ENCODE peak calls at places on chromosomes 4 and X, in seven cellular contexts. X, V, T, H, M, N and F are unnamed samples.

GRCh38 chr4:20273793-20274192 is 22.1 kb downstream of the SLIT2 start:
- DNase-seq in X (no peak), V (no peak), T (no peak), H (no peak), M (no peak), N (no peak), F (no peak)

GRCh38 chr4:7547368-7548040 is 112.8 kb upstream of the PSAPL1 start:
- DNase-seq in X (no peak), V (peak; percentile 2), T (no peak), H (no peak), M (no peak), N (peak; percentile 92), F (no peak)

GRCh38 chrX:110795645-110796510 is at the start of gene CHRDL1:
- DNase-seq in X (no peak), V (peak; percentile 14), T (no peak), H (no peak), M (peak; percentile 41), N (peak; percentile 84), F (no peak)

GRCh38 chr4:89836031-89836777 is 757 bp downstream of the SNCA start:
- DNase-seq in X (no peak), V (no peak), T (peak; percentile 15), H (no peak), M (no peak), N (no peak), F (peak; percentile 10)

GRCh38 chr4:2366252-2367192 is 51.9 kb downstream of the ZFYVE28 start:
- DNase-seq in X (no peak), V (no peak), T (no peak), H (no peak), M (no peak), N (peak; percentile 83), F (no peak)

GRCh38 chr4:107619065-107619464 is 101.0 kb downstream of the PAPSS1 start:
- DNase-seq in X (peak; percentile 86), V (peak; percentile 65), T (no peak), H (peak; percentile 84), M (peak; percentile 33), N (no peak), F (no peak)

GRCh38 chrX:123869488-123869887 is 9.6 kb downstream of the XIAP start:
- DNase-seq in X (no peak), V (peak; percentile 64), T (no peak), H (peak; percentile 33), M (no peak), N (no peak), F (no peak)

GRCh38 chr4:4572821-4573220 is 31.0 kb upstream of the STX18 start:
- DNase-seq in X (no peak), V (peak; percentile 31), T (no peak), H (peak; percentile 46), M (no peak), N (no peak), F (no peak)

GRCh38 chr4:1347410-1347864 is 429 bp downstream of the UVSSA start:
- DNase-seq in X (no peak), V (peak; percentile 89), T (peak; percentile 87), H (peak; percentile 88), M (peak; percentile 78), N (peak; percentile 95), F (peak; percentile 73)

GRCh38 chr4:113502476-113502875 is 259.1 kb downstream of the CAMK2D start:
- DNase-seq in X (no peak), V (peak; percentile 64), T (no peak), H (peak; percentile 27), M (no peak), N (no peak), F (no peak)

GRCh38 chrX:99413317-99413716 is 996.8 kb downstream of the PCDH19 start:
- DNase-seq in X (no peak), V (no peak), T (no peak), H (no peak), M (no peak), N (no peak), F (no peak)

GRCh38 chrX:150196300-150196699 is 166.8 kb upstream of the MAMLD1 start:
- DNase-seq in X (no peak), V (no peak), T (no peak), H (no peak), M (no peak), N (no peak), F (no peak)

GRCh38 chr4:181475781-181476180 is 767.4 kb upstream of the TENM3 start:
- DNase-seq in X (no peak), V (peak; percentile 2), T (no peak), H (no peak), M (no peak), N (no peak), F (no peak)

GRCh38 chr4:153344131-153345010 is at the start of gene MND1:
- DNase-seq in X (no peak), V (peak; percentile 70), T (peak; percentile 93), H (peak; percentile 73), M (peak; percentile 81), N (peak; percentile 96), F (peak; percentile 93)

GRCh38 chrX:6679988-6680387 is 145.1 kb upstream of the VCX3A start:
- DNase-seq in X (no peak), V (no peak), T (no peak), H (no peak), M (no peak), N (no peak), F (no peak)

GRCh38 chr4:42646013-42646784 is 10.7 kb downstream of the ATP8A1 start:
- DNase-seq in X (no peak), V (no peak), T (no peak), H (no peak), M (no peak), N (no peak), F (no peak)

GRCh38 chrX:32448320-32448719 is 763.0 kb downstream of the DMD start:
- DNase-seq in X (no peak), V (no peak), T (peak; percentile 16), H (no peak), M (no peak), N (no peak), F (peak; percentile 6)

GRCh38 chr4:122576261-122577188 is 44.3 kb downstream of the IL21 start:
- DNase-seq in X (no peak), V (peak; percentile 60), T (peak; percentile 48), H (peak; percentile 75), M (no peak), N (no peak), F (peak; percentile 48)

GRCh38 chr4:54109226-54110018 is 9.5 kb downstream of the GSX2 start:
- DNase-seq in X (no peak), V (no peak), T (no peak), H (no peak), M (no peak), N (no peak), F (no peak)

GRCh38 chrX:134171661-134172587 is 65.1 kb upstream of the CCDC160 start:
- DNase-seq in X (no peak), V (no peak), T (peak; percentile 27), H (peak; percentile 7), M (peak; percentile 34), N (no peak), F (peak; percentile 17)

GRCh38 chr4:153816542-153816941 is 27.7 kb upstream of the SFRP2 start:
- DNase-seq in X (no peak), V (no peak), T (no peak), H (no peak), M (no peak), N (no peak), F (no peak)

GRCh38 chrX:120309873-120310730 is 1.2 kb downstream of the TMEM255A start:
- DNase-seq in X (no peak), V (no peak), T (no peak), H (no peak), M (no peak), N (no peak), F (no peak)

GRCh38 chr4:95181446-95182306 is 367.1 kb downstream of the UNC5C start:
- DNase-seq in X (no peak), V (peak; percentile 24), T (no peak), H (peak; percentile 24), M (no peak), N (no peak), F (no peak)
- TF ChIP-seq CTCF in X (no peak), V (no peak), T (no peak), H (no peak), M (no peak), N (no peak), F (no peak)

GRCh38 chrX:29941292-29941691 is 274.1 kb upstream of the MAGEB2 start:
- DNase-seq in X (no peak), V (no peak), T (no peak), H (peak; percentile 47), M (no peak), N (no peak), F (no peak)

GRCh38 chrX:29935455-29935854 is 279.9 kb upstream of the MAGEB2 start:
- DNase-seq in X (no peak), V (no peak), T (no peak), H (no peak), M (no peak), N (no peak), F (no peak)

DNA sequence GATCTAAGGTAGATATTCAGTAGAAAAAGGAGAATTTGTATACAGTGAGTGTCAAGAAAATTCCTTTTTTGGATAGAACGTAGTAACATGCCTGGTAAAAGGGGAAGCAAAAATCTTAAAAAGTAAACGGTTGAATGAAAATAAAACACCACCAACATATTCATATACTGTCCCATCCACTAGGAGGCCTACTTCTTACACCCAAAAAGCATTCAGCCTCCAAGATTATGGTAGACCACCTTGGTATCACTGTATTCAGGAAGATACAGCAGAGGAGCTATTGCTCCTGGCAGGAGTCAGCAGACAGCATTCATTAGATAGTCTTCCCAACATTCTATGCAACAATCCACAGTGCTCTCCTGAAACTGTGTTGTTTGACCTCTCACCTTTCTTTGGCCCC is 274.6 kb upstream of the MAGEB2 start:
- DNase-seq in X (no peak), V (no peak), T (no peak), H (no peak), M (no peak), N (no peak), F (no peak)
- TF ChIP-seq CTCF in X (no peak), V (no peak), T (no peak), H (no peak), M (no peak), N (no peak), F (no peak)

DNA sequence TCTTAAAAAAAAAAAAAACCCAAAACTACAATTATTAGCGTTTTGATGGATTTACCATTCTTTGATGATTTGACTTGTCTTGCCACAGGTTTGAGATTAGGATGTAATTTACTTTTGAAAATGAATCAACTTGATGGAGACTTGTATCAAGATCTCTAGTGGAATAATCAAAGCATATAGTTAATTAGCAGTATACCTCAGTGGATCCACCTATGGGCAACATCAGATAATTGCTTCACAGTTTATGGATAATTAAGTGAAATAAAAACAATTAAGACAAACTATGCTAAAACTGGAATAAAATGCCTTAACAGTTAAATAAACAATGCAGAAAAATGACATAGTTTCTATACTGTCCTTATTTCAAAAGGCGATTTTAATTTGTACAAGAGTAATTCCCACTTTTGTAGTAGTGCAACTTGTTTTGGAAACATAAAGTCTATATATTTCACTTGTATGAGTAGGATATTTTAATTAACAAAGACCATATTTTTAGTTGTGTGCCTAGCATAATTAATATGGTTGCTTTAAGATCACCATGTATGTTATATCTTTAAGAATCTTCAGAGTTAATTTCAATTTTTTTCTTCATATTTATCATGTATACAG is 4.2 kb downstream of the CPEB2 start:
- DNase-seq in X (no peak), V (peak; percentile 41), T (peak; percentile 15), H (no peak), M (no peak), N (no peak), F (peak; percentile 8)
- TF ChIP-seq CTCF in X (peak; percentile 43), V (peak; percentile 48), T (peak; percentile 45), H (peak; percentile 40), M (peak; percentile 11), N (no peak), F (peak; percentile 31)

DNA sequence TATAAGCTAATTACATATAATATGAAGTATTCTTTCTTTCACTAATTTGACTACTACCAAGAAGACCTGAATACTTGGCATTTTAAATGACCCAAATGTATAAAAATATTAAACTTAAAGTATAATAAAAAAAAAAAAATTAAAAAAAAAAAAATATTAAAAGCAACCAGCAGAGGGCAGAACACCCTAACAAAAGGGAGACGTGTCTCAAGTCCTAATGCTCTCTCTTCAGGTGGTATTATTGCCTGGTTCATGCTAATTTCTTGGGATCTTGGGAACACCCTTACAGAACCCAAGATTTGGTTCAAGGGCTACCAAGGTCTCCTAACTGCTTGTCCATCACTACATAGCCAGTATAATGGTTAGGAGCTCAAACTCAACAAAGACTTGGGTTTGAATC is 754.8 kb downstream of the RAB28 start:
- DNase-seq in X (no peak), V (peak; percentile 37), T (peak; percentile 22), H (peak; percentile 48), M (no peak), N (no peak), F (peak; percentile 16)
- TF ChIP-seq CTCF in X (peak; percentile 32), V (peak; percentile 42), T (peak; percentile 25), H (peak; percentile 41), M (peak; percentile 26), N (no peak), F (no peak)